ENCODE peak calls at places on chromosomes 6 and 20, in four cellular contexts. A is naive thymus-derived CD4-positive, alpha-beta T cell; W is aorta; N is activated CD8-positive, alpha-beta T cell treated with anti-CD3 and anti-CD28 coated beads, Interleukin-2, amount 10 ng/mL, durations not matched to agents 7 days and 5 days. O is an unnamed sample.

GRCh38 chr6:30614044-30614842 is 2.8 kb downstream of the PPP1R10 start:
- ATAC-seq in A (no peak), W (no peak), N (no peak), O (no peak)

GRCh38 chr6:90416322-90416721 is 119.7 kb upstream of the BACH2 start:
- ATAC-seq in A (no peak), W (no peak), N (no peak), O (no peak)

GRCh38 chr6:20333870-20334269 is 67.8 kb upstream of the E2F3 start:
- ATAC-seq in A (no peak), W (no peak), N (no peak), O (no peak)

GRCh38 chr6:56570434-56571359 is 72.0 kb downstream of the DST start:
- ATAC-seq in A (peak; percentile 50), W (peak; percentile 74), N (no peak), O (peak; percentile 52)

GRCh38 chr6:149895702-149896310 is 2.1 kb downstream of the RAET1E start:
- ATAC-seq in A (peak; percentile 80), W (no peak), N (no peak), O (peak; percentile 95)

GRCh38 chr6:143023695-143024094 is 37.0 kb upstream of the AIG1 start:
- ATAC-seq in A (no peak), W (no peak), N (no peak), O (no peak)

GRCh38 chr6:4030672-4031071 is 48.3 kb downstream of the FAM217A start:
- ATAC-seq in A (peak; percentile 56), W (no peak), N (peak; percentile 61), O (no peak)

GRCh38 chr6:169343886-169344525 is 90.4 kb upstream of the THBS2 start:
- ATAC-seq in A (no peak), W (no peak), N (no peak), O (no peak)

GRCh38 chr6:42251500-42251899 is 33.8 kb upstream of the MRPS10 start:
- ATAC-seq in A (no peak), W (peak; percentile 50), N (no peak), O (no peak)

GRCh38 chr20:33852971-33853813 is 42.0 kb downstream of the CHMP4B start:
- ATAC-seq in A (peak; percentile 80), W (no peak), N (peak; percentile 94), O (peak; percentile 55)

GRCh38 chr6:72032056-72032455 is 145.7 kb downstream of the RIMS1 start:
- ATAC-seq in A (no peak), W (no peak), N (no peak), O (no peak)

GRCh38 chr6:30264731-30265130 is 51.5 kb upstream of the TRIM26 start:
- ATAC-seq in A (no peak), W (no peak), N (no peak), O (no peak)

GRCh38 chr6:73519943-73520687 is 717 bp downstream of the EEF1A1 start:
- ATAC-seq in A (peak; percentile 43), W (peak; percentile 90), N (peak; percentile 33), O (peak; percentile 36)

GRCh38 chr6:13615802-13616140 is 636 bp downstream of the NOL7 start:
- ATAC-seq in A (peak; percentile 14), W (peak; percentile 72), N (peak; percentile 50), O (peak; percentile 53)

GRCh38 chr6:81614292-81614691 is 138.2 kb downstream of the TENT5A start:
- ATAC-seq in A (no peak), W (no peak), N (no peak), O (no peak)

GRCh38 chr6:168081858-168082546 is 3.0 kb upstream of the FRMD1 start:
- ATAC-seq in A (no peak), W (no peak), N (no peak), O (no peak)

GRCh38 chr20:63915471-63915870 is 20.5 kb downstream of the DNAJC5 start:
- ATAC-seq in A (no peak), W (no peak), N (no peak), O (no peak)

GRCh38 chr6:88380618-88381288 is 214.6 kb upstream of the CNR1 start:
- ATAC-seq in A (peak; percentile 43), W (no peak), N (no peak), O (no peak)

GRCh38 chr6:91198588-91199255 is 611.9 kb upstream of the MAP3K7 start:
- ATAC-seq in A (no peak), W (no peak), N (no peak), O (no peak)

GRCh38 chr20:62506087-62506486 is 30.3 kb upstream of the GATA5 start:
- ATAC-seq in A (no peak), W (no peak), N (no peak), O (no peak)

GRCh38 chr6:132768051-132768517 is 10.4 kb upstream of the VNN2 start:
- ATAC-seq in A (peak; percentile 79), W (peak; percentile 81), N (peak; percentile 66), O (no peak)

GRCh38 chr6:137115653-137116052 is 57.8 kb downstream of the IL22RA2 start:
- ATAC-seq in A (no peak), W (no peak), N (no peak), O (no peak)

GRCh38 chr6:26593278-26594127 is 3.2 kb upstream of the ABT1 start:
- ATAC-seq in A (no peak), W (no peak), N (no peak), O (no peak)

GRCh38 chr6:72560721-72561593 is 60.9 kb upstream of the KCNQ5 start:
- ATAC-seq in A (no peak), W (peak; percentile 15), N (no peak), O (no peak)